ENCODE peak calls at places on chromosomes 12 and 14, in five cellular contexts. N is IMR-90, S is H1, T is neuronal stem cell, P is trophoblast cell. C is an unnamed sample.

GRCh38 chr12:52819731-52820510 is 6.0 kb upstream of the KRT4 start:
- DNase-seq in N (no peak), P (peak), S (no peak), T (peak), C (no peak)

GRCh38 chr12:43109626-43110345 is 442.2 kb downstream of the ADAMTS20 start:
- DNase-seq in S (no peak), P (no peak), T (no peak), N (no peak), C (no peak)

GRCh38 chr12:109016978-109017377 is 3.9 kb downstream of the SVOP start:
- DNase-seq in S (no peak), N (no peak), P (no peak), T (no peak), C (no peak)

GRCh38 chr12:46373303-46374182 is 970 bp upstream of the SLC38A2 start:
- DNase-seq in T (peak), S (no peak), P (peak), N (peak), C (peak)

GRCh38 chr12:22635812-22636211 is 10.8 kb downstream of the ETNK1 start:
- DNase-seq in P (no peak), S (no peak), N (no peak), T (no peak), C (no peak)

GRCh38 chr14:52069617-52070431 is 965 bp upstream of the NID2 start:
- DNase-seq in T (peak), S (no peak), N (peak), P (no peak), C (peak)

GRCh38 chr12:16606201-16606849 is 363 bp upstream of the LMO3 start:
- DNase-seq in N (peak), T (no peak), S (no peak), P (peak), C (peak)

GRCh38 chr12:62006076-62006732 is 254.0 kb upstream of the USP15 start:
- DNase-seq in P (peak), T (peak), S (no peak), N (peak), C (peak)

GRCh38 chr14:23864856-23865255 is 88.7 kb upstream of the DHRS4 start:
- DNase-seq in N (no peak), P (no peak), T (no peak), S (no peak), C (no peak)

GRCh38 chr14:51087024-51087423 is 7.9 kb downstream of the TRIM9 start:
- DNase-seq in N (no peak), T (no peak), S (no peak), P (peak), C (no peak)

GRCh38 chr12:92702754-92703679 is at the start of gene PLEKHG7:
- DNase-seq in N (no peak), P (no peak), S (no peak), T (no peak), C (no peak)

GRCh38 chr12:52543985-52544888 is 8.7 kb downstream of the KRT71 start:
- DNase-seq in N (no peak), S (no peak), P (no peak), T (no peak), C (no peak)

GRCh38 chr12:57433370-57433769 is 1.2 kb upstream of the INHBC start:
- DNase-seq in T (no peak), S (no peak), N (no peak), P (no peak), C (no peak)
- H3K23ac ChIP-seq in T (no peak), S (no peak), N (no peak), P (no peak), C (no peak)

DNA sequence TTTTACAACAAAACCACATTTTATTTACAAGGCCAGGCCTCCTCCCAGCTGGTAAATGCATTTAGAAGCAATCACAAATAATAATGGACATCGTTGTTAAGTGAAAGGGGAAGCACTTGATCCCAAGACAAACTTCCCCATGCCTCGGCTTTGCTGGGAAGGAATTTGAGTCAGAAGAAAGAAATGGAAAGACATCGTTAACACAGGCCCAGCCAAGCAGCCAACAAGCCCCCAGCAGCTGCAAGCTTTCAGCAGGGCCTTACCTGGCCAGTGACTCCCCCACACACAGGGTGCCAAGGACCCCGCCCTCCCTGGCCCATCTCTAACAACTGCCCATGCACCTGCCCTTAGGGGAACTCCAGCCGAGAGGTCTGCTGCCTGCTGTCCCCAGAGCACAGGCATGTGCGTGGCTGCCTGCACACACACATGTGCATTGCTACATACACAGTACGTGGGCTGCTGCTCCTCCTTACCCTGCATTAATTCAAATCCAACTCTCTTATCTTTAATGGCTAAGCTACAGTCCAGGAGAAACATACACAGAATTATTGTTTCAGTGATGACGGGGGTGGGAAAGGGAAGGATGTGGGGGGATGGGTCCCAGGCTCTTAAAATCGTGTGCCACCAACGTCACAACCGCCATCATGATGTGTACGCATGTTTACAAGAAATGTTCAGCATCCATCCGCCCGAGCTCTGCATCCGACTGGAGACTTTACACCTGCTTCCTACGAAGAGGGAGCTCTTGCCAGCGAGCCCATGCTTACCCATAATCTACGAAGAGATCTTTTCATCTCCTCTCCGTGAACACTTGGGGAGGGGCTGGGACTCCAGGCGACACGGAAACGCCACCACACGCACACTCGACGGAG is 9.8 kb downstream of the BCL11B start:
- DNase-seq in S (no peak), T (no peak), P (no peak), N (no peak), C (no peak)
- H3K4me3 ChIP-seq in S (peak), T (no peak), P (peak), N (no peak), C (no peak)

GRCh38 chr12:6214633-6215032 is 14.4 kb downstream of the CD9 start:
- DNase-seq in P (no peak), T (no peak), N (no peak), S (no peak), C (no peak)
- H4K91ac ChIP-seq in P (no peak), T (no peak), N (no peak), S (peak), C (peak)

GRCh38 chr12:125064492-125064891 is 743 bp upstream of the AACS start:
- DNase-seq in S (no peak), T (no peak), P (no peak), N (no peak), C (no peak)

GRCh38 chr12:125065021-125065752 is at the start of gene AACS:
- DNase-seq in N (peak), S (no peak), P (peak), T (peak), C (peak)

GRCh38 chr12:125069616-125070015 is 4.4 kb downstream of the AACS start:
- DNase-seq in P (peak), N (no peak), S (no peak), T (no peak), C (no peak)

GRCh38 chr12:125068391-125068790 is 3.2 kb downstream of the AACS start:
- DNase-seq in P (peak), T (no peak), N (no peak), S (no peak), C (no peak)

GRCh38 chr12:125065753-125066570 is 727 bp downstream of the AACS start:
- DNase-seq in S (no peak), N (no peak), T (no peak), P (no peak), C (no peak)
- H3K23ac ChIP-seq in S (no peak), N (peak), T (peak), P (no peak), C (no peak)

GRCh38 chr12:55681142-55682077 is 26.3 kb downstream of the ITGA7 start:
- DNase-seq in P (peak), T (peak), S (peak), N (peak), C (peak)
- H3K4me3 ChIP-seq in P (no peak), T (no peak), S (no peak), N (no peak), C (no peak)

GRCh38 chr12:6937481-6938352 is 5.9 kb upstream of the RNU7-1 start:
- DNase-seq in T (peak), P (peak), N (peak), S (no peak), C (peak)

GRCh38 chr12:6936378-6936638 is 7.3 kb upstream of the RNU7-1 start:
- DNase-seq in T (no peak), S (no peak), P (no peak), N (no peak), C (no peak)

GRCh38 chr12:6936642-6937480 is 6.8 kb upstream of the RNU7-1 start:
- DNase-seq in N (no peak), S (no peak), P (no peak), T (no peak), C (no peak)

GRCh38 chr12:6939187-6939540 is 4.5 kb upstream of the RNU7-1 start:
- DNase-seq in P (no peak), S (no peak), T (no peak), N (no peak), C (no peak)

GRCh38 chr12:6938353-6939186 is 5.0 kb upstream of the RNU7-1 start:
- DNase-seq in S (no peak), N (no peak), T (no peak), P (no peak), C (no peak)
- H4K91ac ChIP-seq in S (peak), N (peak), T (peak), P (peak), C (peak)

GRCh38 chr12:117053597-117054201 is 45.5 kb downstream of the TESC start:
- DNase-seq in S (no peak), T (no peak), N (no peak), P (no peak), C (no peak)

GRCh38 chr12:117052386-117053049 is 46.7 kb downstream of the TESC start:
- DNase-seq in N (no peak), P (no peak), S (no peak), T (no peak), C (no peak)

GRCh38 chr12:117051380-117051779 is 47.8 kb downstream of the TESC start:
- DNase-seq in P (no peak), N (no peak), S (no peak), T (no peak), C (no peak)

GRCh38 chr12:117054279-117054678 is 44.9 kb downstream of the TESC start:
- DNase-seq in S (no peak), N (no peak), T (no peak), P (no peak), C (no peak)

GRCh38 chr12:117053050-117053400 is 46.2 kb downstream of the TESC start:
- DNase-seq in N (no peak), P (no peak), T (no peak), S (no peak), C (no peak)
- H3K23ac ChIP-seq in N (no peak), P (no peak), T (peak), S (no peak), C (no peak)

C was measured in mesenchymal stem cell.